ENCODE peak calls at places on chromosome 19, in four cellular contexts. H is DND-41, B is dorsolateral prefrontal cortex, V is AG04450. Y is an unnamed sample.
A peak's percentile ranks its signal among the peaks of the same experiment; 100 is the strongest.

GRCh38 chr19:19372656-19373416 is 32.6 kb upstream of the GATAD2A start:
- DNase-seq in V (no peak), B (no peak), H (no peak), Y (peak; percentile 60)

GRCh38 chr19:41886761-41887710 is 4.1 kb downstream of the ARHGEF1 start:
- DNase-seq in V (no peak), H (peak; percentile 93), B (no peak), Y (peak; percentile 88)

GRCh38 chr19:10408511-10409291 is 5.4 kb upstream of the CDC37 start:
- DNase-seq in H (peak; percentile 77), B (peak; percentile 45), V (no peak), Y (peak; percentile 93)

GRCh38 chr19:45577111-45577905 is 7.3 kb downstream of the OPA3 start:
- DNase-seq in B (no peak), V (peak; percentile 80), H (no peak), Y (no peak)

GRCh38 chr19:29806098-29806866 is 5.5 kb upstream of the CCNE1 start:
- DNase-seq in B (no peak), H (no peak), V (no peak), Y (peak; percentile 11)

GRCh38 chr19:33736158-33736557 is 60.5 kb upstream of the KCTD15 start:
- DNase-seq in H (no peak), V (no peak), B (no peak), Y (no peak)

GRCh38 chr19:33366127-33366526 is 7.4 kb upstream of the CEBPG start:
- DNase-seq in V (no peak), H (no peak), B (no peak), Y (no peak)

GRCh38 chr19:7159105-7159933 is 89.8 kb downstream of the ZNF557 start:
- DNase-seq in V (peak; percentile 65), B (peak; percentile 74), H (no peak), Y (no peak)

GRCh38 chr19:27997069-27997468 is 1215.9 kb downstream of the UQCRFS1 start:
- DNase-seq in V (no peak), H (no peak), B (no peak), Y (no peak)

GRCh38 chr19:8360196-8360595 is 3.8 kb upstream of the ANGPTL4 start:
- DNase-seq in H (no peak), V (no peak), B (no peak), Y (no peak)

GRCh38 chr19:54451997-54452396 is 3.0 kb downstream of the LENG8 start:
- DNase-seq in V (no peak), B (no peak), H (no peak), Y (no peak)

GRCh38 chr19:45800009-45800553 is 7.4 kb upstream of the DMWD start:
- DNase-seq in H (no peak), B (no peak), V (peak; percentile 20), Y (no peak)

GRCh38 chr19:7467009-7467989 is 21.5 kb downstream of the PEX11G start:
- DNase-seq in V (no peak), H (no peak), B (no peak), Y (no peak)

GRCh38 chr19:1063909-1064660 is 2.9 kb upstream of the ARHGAP45 start:
- DNase-seq in V (no peak), B (no peak), H (no peak), Y (no peak)

GRCh38 chr19:13849991-13850909 is 26.7 kb upstream of the NANOS3 start:
- DNase-seq in V (no peak), B (peak; percentile 73), H (no peak), Y (peak; percentile 80)

GRCh38 chr19:4374451-4375163 is 25.7 kb downstream of the SH3GL1 start:
- DNase-seq in V (no peak), B (no peak), H (no peak), Y (no peak)

GRCh38 chr19:35069706-35070105 is 28.2 kb downstream of the HPN start:
- DNase-seq in H (no peak), B (no peak), V (no peak), Y (no peak)

GRCh38 chr19:18320865-18321728 is 1.8 kb downstream of the LSM4 start:
- DNase-seq in B (no peak), V (no peak), H (no peak), Y (no peak)

GRCh38 chr19:38990949-38991697 is 15.6 kb upstream of the FBXO17 start:
- DNase-seq in B (no peak), H (no peak), V (no peak), Y (no peak)

GRCh38 chr19:3818479-3818878 is 32.3 kb upstream of the MATK start:
- DNase-seq in H (no peak), V (no peak), B (no peak), Y (peak; percentile 59)

GRCh38 chr19:35037716-35038622 is 3.6 kb upstream of the HPN start:
- DNase-seq in H (no peak), B (peak; percentile 60), V (no peak), Y (no peak)

DNA sequence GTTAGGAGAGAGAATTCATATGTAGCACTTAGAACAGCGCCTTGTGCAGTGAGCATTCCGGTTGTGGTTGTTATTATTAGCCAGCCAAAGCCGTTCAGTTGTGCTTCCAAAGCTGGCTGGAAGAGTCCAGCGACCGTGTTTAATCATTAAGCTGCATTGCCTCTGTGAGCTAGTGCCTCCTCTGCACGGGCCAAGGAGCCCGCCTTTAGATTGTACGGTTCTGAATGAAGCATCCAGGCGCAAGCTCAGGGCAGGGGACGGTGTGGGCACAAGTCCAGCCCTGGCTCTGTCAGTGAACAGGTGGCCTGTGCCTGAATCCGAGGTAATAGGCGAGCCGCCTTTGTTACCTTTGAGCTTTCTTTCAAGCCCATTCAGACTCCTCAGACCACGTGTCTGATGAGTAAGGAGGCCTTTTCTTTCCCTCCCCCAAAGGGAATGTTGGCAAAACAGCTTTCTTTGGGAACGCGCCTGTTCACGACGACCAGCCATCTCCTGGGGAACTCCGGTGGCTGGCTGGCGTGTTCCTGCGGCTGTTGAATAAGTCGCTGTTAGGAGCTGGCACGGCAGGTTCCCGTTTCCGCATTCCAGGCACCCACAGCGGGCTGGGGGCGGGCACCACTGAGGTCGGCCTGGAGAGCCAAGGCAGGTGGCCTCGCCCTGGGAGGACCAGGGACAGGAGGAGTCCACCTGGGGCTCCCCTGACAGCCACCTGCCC is 25.1 kb downstream of the SIPA1L3 start:
- DNase-seq in B (peak; percentile 67), H (no peak), V (peak; percentile 38), Y (no peak)
- TF ChIP-seq CTCF in B (no peak), H (no peak), V (peak; percentile 13), Y (no peak)

GRCh38 chr19:43316591-43317319 is 36.7 kb upstream of the CD177 start:
- DNase-seq in V (no peak), B (no peak), H (no peak), Y (no peak)
- TF ChIP-seq CTCF in V (peak; percentile 54), B (no peak), H (peak; percentile 44), Y (no peak)

DNA sequence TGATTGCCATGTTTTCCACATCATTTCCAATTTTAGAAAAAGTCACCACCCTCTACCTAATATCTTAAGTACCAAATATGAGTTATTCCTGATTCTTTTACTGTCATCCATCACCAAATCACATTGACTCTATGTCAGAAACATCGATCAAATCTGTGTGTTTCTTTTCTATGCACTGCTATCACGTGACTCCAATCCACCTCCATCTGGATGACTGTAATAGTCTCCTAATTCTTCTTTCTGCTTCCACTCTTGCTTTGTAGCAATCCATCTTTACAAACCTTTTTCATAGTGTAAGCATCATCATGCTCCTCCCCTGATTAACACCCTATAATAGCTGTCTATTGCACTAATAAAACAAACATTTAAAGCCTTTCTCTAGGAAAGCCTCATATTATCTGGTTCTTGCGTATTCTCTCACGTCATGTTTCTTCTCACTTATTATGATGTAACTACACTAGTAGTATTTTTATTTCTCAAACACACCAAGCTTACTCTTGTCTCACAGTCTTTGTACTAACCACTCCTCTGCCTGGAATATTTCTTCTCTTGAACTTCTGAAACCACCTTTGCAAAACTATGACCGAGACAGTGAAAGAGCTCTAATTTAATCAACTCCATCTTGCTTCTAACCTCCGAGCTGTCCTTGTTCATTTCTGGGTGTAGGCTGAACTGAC is 10.7 kb upstream of the FPR3 start:
- DNase-seq in H (no peak), B (no peak), V (no peak), Y (no peak)
- TF ChIP-seq CTCF in H (no peak), B (no peak), V (no peak), Y (no peak)

DNA sequence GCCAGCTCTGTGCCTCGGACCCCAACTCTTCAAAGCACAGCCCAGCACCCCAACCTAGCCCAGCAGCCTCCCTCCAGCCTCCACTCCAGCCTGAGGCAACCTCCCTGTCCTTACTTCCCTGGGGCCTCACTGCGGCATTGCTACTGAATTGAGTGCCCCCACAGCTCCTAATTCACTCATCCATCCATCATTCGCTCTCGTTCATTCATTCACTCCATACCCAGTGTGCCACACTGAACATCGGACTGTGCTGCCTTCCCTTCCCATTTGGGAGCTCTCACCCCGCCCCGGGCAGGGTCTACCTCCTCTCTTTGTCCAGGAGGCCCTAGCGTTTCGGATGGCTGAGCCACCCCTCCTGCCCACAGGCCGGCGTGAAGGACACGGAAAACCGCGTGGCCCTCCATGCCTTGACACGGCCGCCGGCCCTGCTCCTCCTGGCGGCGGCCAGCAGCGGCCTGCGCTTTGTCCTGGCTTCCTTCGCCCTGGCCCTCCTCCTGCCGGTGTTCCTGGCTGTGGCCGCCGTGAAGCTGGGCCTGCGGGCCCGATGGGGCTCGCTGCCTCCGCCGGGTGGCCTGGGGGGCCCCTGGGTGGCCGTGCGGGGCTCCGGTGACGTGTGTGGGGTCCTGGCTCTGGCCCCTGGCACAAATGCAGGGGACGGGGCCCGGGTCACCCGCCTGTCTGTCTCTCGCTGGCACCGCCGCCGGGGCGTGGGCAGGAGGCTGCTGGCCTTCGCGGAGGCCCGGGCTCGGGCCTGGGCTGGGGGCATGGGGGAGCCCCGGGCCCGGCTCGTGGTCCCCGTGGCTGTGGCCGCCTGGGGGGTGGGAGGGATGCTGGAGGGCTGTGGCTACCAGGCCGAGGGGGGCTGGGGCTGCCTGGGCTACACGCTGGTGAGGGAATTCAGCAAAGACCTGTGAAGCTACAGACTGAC is 1.3 kb downstream of the NAT14 start:
- DNase-seq in B (no peak), V (no peak), H (no peak), Y (no peak)
- TF ChIP-seq CTCF in B (no peak), V (peak; percentile 19), H (no peak), Y (no peak)

DNA sequence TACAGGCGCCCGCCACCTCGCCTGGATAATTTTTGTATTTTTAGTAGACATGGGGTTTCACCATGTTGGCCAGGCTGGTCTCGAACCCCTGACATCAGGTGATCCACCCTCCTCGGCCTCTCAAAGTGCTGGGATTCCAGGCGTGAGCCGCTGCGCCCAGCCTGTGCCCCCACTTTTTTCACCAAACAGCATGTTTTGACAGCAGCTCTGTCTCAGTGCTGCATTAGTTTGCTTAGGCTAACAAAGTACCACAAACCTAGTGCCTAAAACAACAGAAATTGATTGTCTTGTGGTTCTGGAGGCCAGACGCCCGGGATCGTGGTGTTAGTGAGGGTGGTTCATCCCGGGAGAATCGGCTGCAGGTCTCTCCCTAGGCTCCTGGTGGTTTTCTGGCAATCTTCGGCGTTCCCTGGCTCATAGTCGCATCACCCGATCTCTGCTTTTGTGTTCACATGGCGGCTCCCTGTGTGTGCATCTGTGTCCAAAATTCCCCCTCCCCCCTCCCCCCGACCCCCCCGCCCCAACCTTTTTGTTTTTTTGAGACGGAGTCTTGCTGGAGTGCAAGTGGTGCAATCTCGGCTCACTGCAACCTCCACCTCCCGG is 30.0 kb downstream of the MYH14 start:
- DNase-seq in B (no peak), H (no peak), V (no peak), Y (no peak)
- TF ChIP-seq CTCF in B (no peak), H (no peak), V (no peak), Y (no peak)

GRCh38 chr19:11482384-11483050 is 1.7 kb upstream of the ELAVL3 start:
- DNase-seq in H (no peak), B (peak; percentile 92), V (peak; percentile 32), Y (peak; percentile 94)

GRCh38 chr19:11480927-11481776 is at the start of gene ELAVL3:
- DNase-seq in V (no peak), B (peak; percentile 79), H (no peak), Y (peak; percentile 19)

GRCh38 chr19:11481777-11482383 is 1.0 kb upstream of the ELAVL3 start:
- DNase-seq in V (peak; percentile 59), B (peak; percentile 99), H (no peak), Y (peak; percentile 96)

GRCh38 chr19:11485245-11485837 is 4.5 kb upstream of the ELAVL3 start:
- DNase-seq in H (no peak), B (no peak), V (no peak), Y (no peak)

GRCh38 chr19:11483176-11484111 is 2.6 kb upstream of the ELAVL3 start:
- DNase-seq in H (no peak), V (no peak), B (no peak), Y (no peak)
- TF ChIP-seq CTCF in H (no peak), V (no peak), B (no peak), Y (no peak)

Y was measured in activated CD8-positive, alpha-beta T cell treated with anti-CD3 and anti-CD28 coated beads for 36 hours.